ENCODE peak calls at places on chromosomes 13 and 19, in five cellular contexts. E is gastrocnemius medialis, P is cardiac fibroblast, U is colonic mucosa, X is fibroblast of lung. O is an unnamed sample.

GRCh38 chr13:114099918-114100445 is 32.4 kb downstream of the RASA3 start:
- DNase-seq in P (peak), E (peak), X (peak), U (no peak), O (no peak)

GRCh38 chr19:47074621-47075020 is 26.2 kb upstream of the TMEM160 start:
- DNase-seq in P (no peak), U (no peak), X (no peak), E (no peak), O (no peak)

GRCh38 chr13:101841687-101842086 is 389.2 kb downstream of the ITGBL1 start:
- DNase-seq in E (no peak), X (no peak), U (no peak), P (no peak), O (no peak)

GRCh38 chr19:39705578-39706188 is 1.4 kb downstream of the LGALS14 start:
- DNase-seq in P (no peak), E (no peak), X (no peak), U (no peak), O (no peak)

GRCh38 chr19:35845215-35846037 is 6.9 kb downstream of the NPHS1 start:
- DNase-seq in P (no peak), E (no peak), U (peak), X (no peak), O (no peak)

GRCh38 chr13:24261566-24261965 is 47.8 kb upstream of the C1QTNF9 start:
- DNase-seq in P (no peak), E (no peak), X (no peak), U (no peak), O (no peak)

GRCh38 chr19:13172335-13173128 is 22.3 kb downstream of the IER2 start:
- DNase-seq in U (peak), E (peak), X (peak), P (peak), O (peak)

GRCh38 chr13:110250258-110250891 is 56.6 kb downstream of the COL4A1 start:
- DNase-seq in X (peak), E (peak), U (no peak), P (peak), O (no peak)

GRCh38 chr13:83943530-83944279 is 61.4 kb upstream of the SLITRK1 start:
- DNase-seq in U (no peak), X (peak), P (no peak), E (no peak), O (no peak)

GRCh38 chr13:58463841-58464240 is 832.3 kb downstream of the PCDH17 start:
- DNase-seq in P (no peak), E (no peak), U (no peak), X (no peak), O (no peak)

GRCh38 chr13:51594432-51594831 is 10.2 kb downstream of the WDFY2 start:
- DNase-seq in U (no peak), P (no peak), E (no peak), X (no peak), O (no peak)

GRCh38 chr19:48415395-48415794 is 21.9 kb downstream of the GRIN2D start:
- DNase-seq in P (peak), E (peak), U (peak), X (peak), O (peak)

GRCh38 chr19:19568802-19569756 is 31.0 kb downstream of the CILP2 start:
- DNase-seq in E (no peak), P (peak), U (no peak), X (no peak), O (no peak)

GRCh38 chr13:46170268-46170667 is 11.7 kb downstream of the LCP1 start:
- DNase-seq in X (no peak), P (no peak), U (no peak), E (no peak), O (peak)

DNA sequence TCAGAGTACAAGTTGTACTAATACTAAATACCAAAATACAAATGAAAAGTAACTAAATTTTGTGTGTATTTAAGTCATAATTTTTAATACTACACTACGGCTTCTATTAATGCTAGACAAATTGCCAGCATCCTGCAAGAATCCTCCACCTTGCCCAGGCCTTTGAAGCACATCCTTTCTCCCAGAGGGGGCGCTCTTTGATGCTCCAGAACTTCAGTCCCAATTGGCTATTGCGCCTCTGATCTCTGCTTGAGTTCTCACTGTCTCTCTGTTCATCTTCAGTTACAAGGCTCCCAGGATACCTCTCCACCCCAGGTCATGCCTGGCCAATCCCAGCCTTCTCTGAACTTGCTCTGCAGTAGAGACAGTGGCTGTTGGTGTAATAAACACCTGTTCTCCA is 141.0 kb downstream of the DCLK1 start:
- DNase-seq in X (no peak), P (no peak), U (no peak), E (no peak), O (no peak)
- H3K4me3 ChIP-seq in X (no peak), P (no peak), U (no peak), E (no peak), O (no peak)

GRCh38 chr19:17605761-17606745 is 50.6 kb downstream of the COLGALT1 start:
- DNase-seq in U (peak), E (peak), P (peak), X (peak), O (peak)
- H3K4me3 ChIP-seq in U (peak), E (peak), P (peak), X (peak), O (peak)

GRCh38 chr13:74576504-74576903 is 442.3 kb upstream of the KLF12 start:
- DNase-seq in U (no peak), E (no peak), P (no peak), X (no peak), O (no peak)
- H3K4me3 ChIP-seq in U (no peak), E (no peak), P (no peak), X (no peak), O (no peak)

GRCh38 chr13:28494861-28495585 is at the start of gene FLT1:
- DNase-seq in P (peak), U (peak), E (peak), X (no peak), O (peak)
- H3K4me3 ChIP-seq in P (peak), U (peak), E (peak), X (peak), O (peak)

DNA sequence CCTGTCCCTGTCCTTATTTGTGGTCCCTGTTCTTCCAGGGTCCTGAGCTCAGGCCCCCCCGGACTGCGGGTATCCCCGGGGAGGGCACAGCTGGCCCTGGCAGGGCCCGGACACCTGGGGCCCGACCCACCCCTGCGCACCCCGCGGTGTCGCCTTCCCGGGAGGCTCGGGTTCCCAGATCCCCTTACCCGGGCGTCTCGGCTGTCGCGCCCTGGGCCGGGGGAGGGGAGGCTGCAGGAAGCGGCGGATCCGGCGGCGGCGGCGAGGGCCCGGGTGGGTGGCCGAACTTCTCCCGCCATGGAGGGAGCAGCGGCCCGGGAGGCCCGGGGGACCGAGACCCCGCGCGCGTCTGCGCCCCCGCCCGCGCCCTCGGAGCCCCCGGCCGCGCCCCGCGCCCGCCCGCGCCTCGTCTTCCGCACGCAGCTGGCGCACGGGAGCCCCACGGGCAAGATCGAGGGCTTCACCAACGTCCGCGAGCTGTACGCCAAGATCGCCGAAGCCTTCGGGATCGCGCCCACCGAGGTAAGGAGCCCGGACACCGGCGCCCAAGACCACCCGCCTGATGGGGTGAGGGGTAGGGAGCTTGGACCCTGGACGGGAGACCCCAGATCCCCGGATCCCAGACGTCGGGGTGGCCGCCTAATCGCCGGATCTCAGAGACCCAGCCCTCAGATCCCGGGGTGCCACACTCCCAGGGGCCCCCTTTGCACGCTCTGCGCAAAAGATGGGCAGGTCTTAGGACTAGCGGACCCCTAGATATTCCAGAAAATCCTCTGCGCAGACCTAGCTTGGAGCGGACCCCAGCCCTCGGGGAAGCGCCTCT is at the start of gene GIPC3:
- DNase-seq in U (no peak), P (no peak), E (no peak), X (no peak), O (no peak)
- H3K4me3 ChIP-seq in U (peak), P (no peak), E (peak), X (peak), O (peak)

GRCh38 chr19:6590458-6591319 is at the start of gene CD70:
- DNase-seq in E (no peak), U (no peak), X (no peak), P (no peak), O (no peak)
- H3K4me3 ChIP-seq in E (no peak), U (no peak), X (no peak), P (no peak), O (peak)

DNA sequence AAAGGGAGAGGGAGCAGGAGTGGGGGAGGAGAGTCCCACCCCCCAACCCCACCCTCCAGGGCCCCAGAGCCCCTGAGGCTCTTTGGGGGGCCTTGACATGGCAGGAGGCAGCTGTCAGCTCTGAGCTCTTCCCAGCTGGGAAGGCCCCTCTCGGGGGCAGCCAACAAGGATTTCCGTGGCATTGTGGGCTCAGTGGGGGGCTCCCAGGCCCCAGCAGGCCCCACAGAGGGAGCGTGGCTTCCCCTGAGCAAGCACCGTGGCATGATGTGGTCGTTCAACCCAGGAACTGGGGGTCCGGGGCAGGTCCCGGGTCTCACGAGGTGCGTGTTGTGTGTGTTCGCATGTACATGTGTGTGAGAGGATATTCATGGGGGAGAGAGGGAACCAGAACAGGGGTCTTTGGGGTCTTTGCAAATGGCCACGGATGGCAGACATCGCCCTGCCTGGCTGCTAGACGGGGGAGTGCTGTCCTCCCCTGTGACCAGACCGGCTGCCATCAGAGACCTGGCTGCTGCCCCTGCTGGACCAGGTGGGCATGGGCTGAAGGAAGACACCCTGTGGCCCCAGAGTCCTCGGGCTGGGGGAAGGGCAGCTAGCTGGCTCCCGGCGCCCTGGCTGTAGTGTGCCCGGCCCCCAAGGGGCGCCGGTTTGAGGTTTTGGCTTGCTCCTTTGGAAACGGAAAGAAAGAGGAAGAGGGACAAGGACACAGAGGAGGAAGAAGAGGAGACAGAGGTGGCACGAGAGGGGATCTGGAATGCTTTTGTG is 3.7 kb upstream of the AKAP8L start:
- DNase-seq in P (no peak), E (no peak), X (no peak), U (no peak), O (no peak)
- H3K4me3 ChIP-seq in P (no peak), E (no peak), X (no peak), U (no peak), O (no peak)

GRCh38 chr19:1766800-1767352 is 13.6 kb downstream of the ONECUT3 start:
- DNase-seq in P (peak), U (no peak), E (no peak), X (no peak), O (no peak)
- H3K4me3 ChIP-seq in P (no peak), U (no peak), E (no peak), X (no peak), O (no peak)

GRCh38 chr19:55486971-55487883 is 1.0 kb upstream of the SSC5D start:
- DNase-seq in U (peak), P (peak), E (peak), X (peak), O (no peak)
- H3K4me3 ChIP-seq in U (no peak), P (peak), E (no peak), X (peak), O (peak)

GRCh38 chr13:27920677-27921420 is 1.0 kb downstream of the PDX1 start:
- DNase-seq in E (no peak), U (no peak), X (peak), P (no peak), O (no peak)
- H3K4me3 ChIP-seq in E (peak), U (peak), X (peak), P (no peak), O (peak)

O was measured in stomach.